ENCODE peak calls at places on chromosomes 5 and 9, in ten cellular contexts. One of them, this sample, is unnamed.

GRCh38 chr9:127508901-127509260 is 57.6 kb downstream of the LRSAM1 start:
- DNase-seq in A549: no peak
- DNase-seq in K562: no peak
- DNase-seq in upper lobe of right lung: peak
- DNase-seq in fibroblast of pulmonary artery: no peak
- DNase-seq in GM12865: no peak
- DNase-seq in IMR-90: no peak
- DNase-seq in brain microvascular endothelial cell: no peak
- DNase-seq in suprapubic skin: no peak
- DNase-seq in tibial nerve: no peak
- DNase-seq in this sample: no peak

GRCh38 chr9:15485836-15486678 is 24.7 kb downstream of the PSIP1 start:
- DNase-seq in A549: peak
- DNase-seq in K562: peak
- DNase-seq in upper lobe of right lung: no peak
- DNase-seq in fibroblast of pulmonary artery: peak
- DNase-seq in GM12865: peak
- DNase-seq in IMR-90: peak
- DNase-seq in brain microvascular endothelial cell: peak
- DNase-seq in suprapubic skin: no peak
- DNase-seq in tibial nerve: no peak
- DNase-seq in this sample: peak

GRCh38 chr9:74817281-74818181 is 70.2 kb downstream of the TRPM6 start:
- DNase-seq in A549: no peak
- DNase-seq in K562: no peak
- DNase-seq in upper lobe of right lung: no peak
- DNase-seq in fibroblast of pulmonary artery: no peak
- DNase-seq in GM12865: no peak
- DNase-seq in IMR-90: no peak
- DNase-seq in brain microvascular endothelial cell: no peak
- DNase-seq in suprapubic skin: no peak
- DNase-seq in tibial nerve: no peak
- DNase-seq in this sample: no peak

GRCh38 chr5:133256276-133256675 is 204.5 kb downstream of the HSPA4 start:
- DNase-seq in A549: no peak
- DNase-seq in K562: peak
- DNase-seq in upper lobe of right lung: no peak
- DNase-seq in fibroblast of pulmonary artery: no peak
- DNase-seq in GM12865: no peak
- DNase-seq in IMR-90: no peak
- DNase-seq in brain microvascular endothelial cell: no peak
- DNase-seq in suprapubic skin: no peak
- DNase-seq in tibial nerve: no peak
- DNase-seq in this sample: no peak

GRCh38 chr5:131064669-131065371 is 100.2 kb downstream of the HINT1 start:
- DNase-seq in A549: no peak
- DNase-seq in K562: no peak
- DNase-seq in upper lobe of right lung: no peak
- DNase-seq in fibroblast of pulmonary artery: no peak
- DNase-seq in GM12865: peak
- DNase-seq in IMR-90: no peak
- DNase-seq in brain microvascular endothelial cell: no peak
- DNase-seq in suprapubic skin: no peak
- DNase-seq in tibial nerve: no peak
- DNase-seq in this sample: no peak

GRCh38 chr5:38467353-38468040 is 88.9 kb downstream of the LIFR start:
- DNase-seq in A549: no peak
- DNase-seq in K562: no peak
- DNase-seq in upper lobe of right lung: peak
- DNase-seq in fibroblast of pulmonary artery: peak
- DNase-seq in GM12865: no peak
- DNase-seq in IMR-90: peak
- DNase-seq in brain microvascular endothelial cell: no peak
- DNase-seq in suprapubic skin: peak
- DNase-seq in tibial nerve: peak
- DNase-seq in this sample: peak

GRCh38 chr9:98521141-98521540 is 187.6 kb downstream of the GABBR2 start:
- DNase-seq in A549: no peak
- DNase-seq in K562: no peak
- DNase-seq in upper lobe of right lung: no peak
- DNase-seq in fibroblast of pulmonary artery: peak
- DNase-seq in GM12865: no peak
- DNase-seq in IMR-90: peak
- DNase-seq in brain microvascular endothelial cell: peak
- DNase-seq in suprapubic skin: no peak
- DNase-seq in tibial nerve: no peak
- DNase-seq in this sample: peak

GRCh38 chr9:137918331-137919094 is 40.9 kb downstream of the CACNA1B start:
- DNase-seq in A549: no peak
- DNase-seq in K562: no peak
- DNase-seq in upper lobe of right lung: no peak
- DNase-seq in fibroblast of pulmonary artery: peak
- DNase-seq in GM12865: no peak
- DNase-seq in IMR-90: no peak
- DNase-seq in brain microvascular endothelial cell: no peak
- DNase-seq in suprapubic skin: no peak
- DNase-seq in tibial nerve: no peak
- DNase-seq in this sample: no peak

DNA sequence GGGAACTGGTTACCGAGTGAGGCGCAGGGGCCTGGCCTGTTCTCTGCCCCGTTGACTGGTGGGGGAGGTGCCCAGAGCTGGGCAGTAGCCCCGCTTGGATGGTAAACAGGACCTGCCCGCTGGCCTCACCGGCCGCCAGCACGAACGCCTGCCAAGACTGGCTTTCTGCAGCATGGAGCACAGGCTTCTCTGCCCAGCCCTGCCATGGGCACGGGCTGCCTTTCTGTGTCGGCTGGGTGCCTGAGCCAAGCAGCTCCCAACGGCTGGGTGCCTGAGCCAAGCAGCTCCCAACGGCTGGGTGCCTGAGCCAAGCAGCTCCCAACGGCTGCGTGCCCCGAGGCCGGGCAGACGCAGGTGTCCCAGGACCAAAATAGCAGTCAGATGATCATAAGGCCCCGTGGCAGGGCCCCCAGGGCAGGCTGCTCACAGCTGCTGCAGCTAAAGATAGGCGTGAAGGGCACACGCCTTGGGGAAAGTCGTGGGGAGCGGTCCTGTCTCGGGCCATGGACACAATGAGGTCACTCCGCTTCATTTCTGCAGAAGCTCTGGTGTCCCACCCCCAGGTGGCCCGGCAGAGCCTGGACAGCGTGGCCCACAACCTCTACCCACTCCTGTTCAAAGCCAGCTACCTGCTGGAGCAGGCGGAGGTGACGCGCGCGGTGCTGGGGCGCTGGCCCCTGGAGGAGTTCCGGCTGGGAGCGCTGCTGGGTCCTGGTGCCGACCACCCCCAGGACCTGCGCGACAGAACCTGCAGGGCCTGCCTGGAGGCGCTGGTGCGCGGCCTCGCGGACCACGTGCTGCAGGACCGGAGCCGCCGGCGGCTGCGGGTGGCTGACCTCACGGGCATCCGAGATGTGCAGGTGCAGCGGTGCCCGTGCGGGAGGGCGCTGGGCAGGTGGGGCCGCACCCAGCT is at the start of gene LRRC14B:
- DNase-seq in A549: no peak
- DNase-seq in K562: no peak
- DNase-seq in upper lobe of right lung: peak
- DNase-seq in fibroblast of pulmonary artery: no peak
- DNase-seq in GM12865: peak
- DNase-seq in IMR-90: no peak
- DNase-seq in brain microvascular endothelial cell: no peak
- DNase-seq in suprapubic skin: no peak
- DNase-seq in tibial nerve: no peak
- DNase-seq in this sample: no peak
- H3K4me3 ChIP-seq in A549: no peak
- H3K4me3 ChIP-seq in K562: no peak
- H3K4me3 ChIP-seq in upper lobe of right lung: no peak
- H3K4me3 ChIP-seq in fibroblast of pulmonary artery: no peak
- H3K4me3 ChIP-seq in GM12865: no peak
- H3K4me3 ChIP-seq in IMR-90: no peak
- H3K4me3 ChIP-seq in brain microvascular endothelial cell: no peak
- H3K4me3 ChIP-seq in suprapubic skin: peak
- H3K4me3 ChIP-seq in tibial nerve: no peak
- H3K4me3 ChIP-seq in this sample: no peak

GRCh38 chr5:174520420-174521396 is 203.7 kb upstream of the MSX2 start:
- DNase-seq in A549: no peak
- DNase-seq in K562: no peak
- DNase-seq in upper lobe of right lung: no peak
- DNase-seq in fibroblast of pulmonary artery: no peak
- DNase-seq in GM12865: no peak
- DNase-seq in IMR-90: peak
- DNase-seq in brain microvascular endothelial cell: no peak
- DNase-seq in suprapubic skin: no peak
- DNase-seq in tibial nerve: no peak
- DNase-seq in this sample: peak
- TF ChIP-seq CTCF in A549: no peak
- TF ChIP-seq CTCF in K562: no peak
- TF ChIP-seq CTCF in upper lobe of right lung: no peak
- TF ChIP-seq CTCF in fibroblast of pulmonary artery: no peak
- TF ChIP-seq CTCF in GM12865: no peak
- TF ChIP-seq CTCF in IMR-90: no peak
- TF ChIP-seq CTCF in brain microvascular endothelial cell: no peak
- TF ChIP-seq CTCF in suprapubic skin: no peak
- TF ChIP-seq CTCF in tibial nerve: no peak
- TF ChIP-seq CTCF in this sample: no peak

GRCh38 chr5:142078251-142078650 is 30.3 kb upstream of the NDFIP1 start:
- DNase-seq in A549: no peak
- DNase-seq in K562: no peak
- DNase-seq in upper lobe of right lung: no peak
- DNase-seq in fibroblast of pulmonary artery: no peak
- DNase-seq in GM12865: no peak
- DNase-seq in IMR-90: no peak
- DNase-seq in brain microvascular endothelial cell: no peak
- DNase-seq in suprapubic skin: no peak
- DNase-seq in tibial nerve: no peak
- DNase-seq in this sample: no peak

GRCh38 chr5:142072488-142072887 is 36.1 kb upstream of the NDFIP1 start:
- DNase-seq in A549: no peak
- DNase-seq in K562: no peak
- DNase-seq in upper lobe of right lung: no peak
- DNase-seq in fibroblast of pulmonary artery: no peak
- DNase-seq in GM12865: no peak
- DNase-seq in IMR-90: no peak
- DNase-seq in brain microvascular endothelial cell: no peak
- DNase-seq in suprapubic skin: no peak
- DNase-seq in tibial nerve: no peak
- DNase-seq in this sample: no peak

GRCh38 chr5:142070734-142071133 is 37.8 kb upstream of the NDFIP1 start:
- DNase-seq in A549: no peak
- DNase-seq in K562: no peak
- DNase-seq in upper lobe of right lung: no peak
- DNase-seq in fibroblast of pulmonary artery: no peak
- DNase-seq in GM12865: no peak
- DNase-seq in IMR-90: no peak
- DNase-seq in brain microvascular endothelial cell: no peak
- DNase-seq in suprapubic skin: no peak
- DNase-seq in tibial nerve: no peak
- DNase-seq in this sample: no peak

GRCh38 chr5:142070000-142070399 is 38.6 kb upstream of the NDFIP1 start:
- DNase-seq in A549: no peak
- DNase-seq in K562: no peak
- DNase-seq in upper lobe of right lung: no peak
- DNase-seq in fibroblast of pulmonary artery: no peak
- DNase-seq in GM12865: no peak
- DNase-seq in IMR-90: no peak
- DNase-seq in brain microvascular endothelial cell: no peak
- DNase-seq in suprapubic skin: no peak
- DNase-seq in tibial nerve: no peak
- DNase-seq in this sample: no peak

DNA sequence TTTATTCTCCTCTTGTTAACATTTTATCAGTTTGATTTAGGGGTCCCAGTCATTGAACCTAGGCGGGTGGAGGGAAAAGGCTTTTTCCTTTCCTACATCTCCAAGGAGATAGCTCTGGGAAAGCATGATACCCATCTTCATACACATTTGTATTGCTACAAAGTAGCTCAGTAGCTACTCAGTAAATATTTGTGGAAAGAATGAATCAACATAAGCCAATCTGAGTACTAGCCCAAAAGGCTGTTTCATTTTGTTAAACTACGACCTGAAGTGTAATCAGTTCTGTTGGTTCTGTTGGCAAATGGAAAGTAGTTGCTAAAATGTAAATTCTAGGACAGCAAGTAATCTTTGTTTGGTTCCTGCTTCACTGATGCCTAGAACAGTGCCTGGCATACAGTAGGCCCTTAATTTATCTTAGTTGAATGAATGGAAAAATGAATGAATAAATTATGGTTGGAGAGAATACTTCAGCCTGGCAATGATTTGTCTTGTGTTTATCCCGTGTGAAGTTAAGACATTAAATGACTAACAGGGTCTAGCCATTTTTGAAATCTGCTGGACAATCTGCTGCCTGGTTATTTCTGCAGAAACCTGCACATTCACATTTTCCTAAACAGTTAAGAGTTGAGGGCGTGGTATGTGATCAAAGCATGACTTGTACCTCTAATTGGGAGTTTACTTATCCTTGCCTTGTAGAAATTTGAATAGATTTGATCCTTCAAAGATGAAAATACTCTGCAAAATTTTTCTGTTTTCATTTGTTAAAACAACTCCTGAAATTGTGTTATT is 34.8 kb upstream of the NDFIP1 start:
- DNase-seq in A549: no peak
- DNase-seq in K562: no peak
- DNase-seq in upper lobe of right lung: no peak
- DNase-seq in fibroblast of pulmonary artery: no peak
- DNase-seq in GM12865: no peak
- DNase-seq in IMR-90: no peak
- DNase-seq in brain microvascular endothelial cell: no peak
- DNase-seq in suprapubic skin: no peak
- DNase-seq in tibial nerve: no peak
- DNase-seq in this sample: no peak
- H3K4me3 ChIP-seq in A549: no peak
- H3K4me3 ChIP-seq in K562: no peak
- H3K4me3 ChIP-seq in upper lobe of right lung: no peak
- H3K4me3 ChIP-seq in fibroblast of pulmonary artery: no peak
- H3K4me3 ChIP-seq in GM12865: no peak
- H3K4me3 ChIP-seq in IMR-90: no peak
- H3K4me3 ChIP-seq in brain microvascular endothelial cell: no peak
- H3K4me3 ChIP-seq in suprapubic skin: no peak
- H3K4me3 ChIP-seq in tibial nerve: no peak
- H3K4me3 ChIP-seq in this sample: no peak

DNA sequence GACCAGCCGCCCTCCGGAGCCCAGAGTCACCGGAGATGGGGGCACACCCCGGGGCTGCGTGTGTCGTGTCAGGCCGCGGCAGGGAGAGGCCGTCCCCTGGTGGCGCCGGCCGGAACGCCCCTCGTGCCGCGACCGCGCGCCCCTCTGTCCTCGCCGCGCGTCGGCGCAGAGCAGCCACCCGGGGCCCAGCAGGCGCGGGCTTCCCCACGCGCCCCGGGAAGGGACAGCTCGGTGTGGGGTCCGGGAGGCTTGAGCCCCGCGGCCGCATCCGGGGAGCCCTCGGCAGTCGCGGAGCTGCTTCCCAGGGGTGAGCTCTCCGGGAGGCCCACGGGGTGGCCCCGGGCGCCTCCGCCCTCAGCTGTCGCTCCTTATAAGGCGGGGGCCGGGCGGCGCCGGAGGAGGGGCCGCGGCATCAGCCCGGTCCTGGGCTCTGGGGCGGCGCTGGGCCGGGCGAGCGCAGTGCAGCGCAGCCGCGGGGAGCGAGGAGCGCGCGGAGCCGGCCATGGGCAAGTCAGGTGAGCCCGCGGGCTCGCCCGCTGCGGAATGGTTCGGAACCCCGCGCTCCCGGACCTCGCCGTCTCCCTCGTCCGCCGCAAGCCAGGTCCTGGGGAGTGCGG is at the start of gene GLIPR2:
- DNase-seq in A549: peak
- DNase-seq in K562: peak
- DNase-seq in upper lobe of right lung: peak
- DNase-seq in fibroblast of pulmonary artery: peak
- DNase-seq in GM12865: peak
- DNase-seq in IMR-90: peak
- DNase-seq in brain microvascular endothelial cell: peak
- DNase-seq in suprapubic skin: peak
- DNase-seq in tibial nerve: peak
- DNase-seq in this sample: peak
- TF ChIP-seq CTCF in A549: no peak
- TF ChIP-seq CTCF in K562: no peak
- TF ChIP-seq CTCF in upper lobe of right lung: peak
- TF ChIP-seq CTCF in fibroblast of pulmonary artery: no peak
- TF ChIP-seq CTCF in GM12865: no peak
- TF ChIP-seq CTCF in IMR-90: peak
- TF ChIP-seq CTCF in brain microvascular endothelial cell: peak
- TF ChIP-seq CTCF in suprapubic skin: peak
- TF ChIP-seq CTCF in tibial nerve: peak
- TF ChIP-seq CTCF in this sample: peak